ENCODE peak calls at places on chromosomes 1 and 21, in eight cellular contexts. J is astrocyte, W is SK-N-MC, H is K562, P is mammary epithelial cell, F is H1, X is fibroblast of lung, I is hepatocyte. V is an unnamed sample.

GRCh38 chr1:62722796-62723195 is 34.6 kb upstream of the DOCK7 start:
- DNase-seq in F (no peak), X (no peak), P (no peak), H (no peak), J (no peak), W (no peak), I (no peak), V (no peak)

GRCh38 chr1:237527761-237528160 is 363.0 kb downstream of the ZP4 start:
- DNase-seq in I (no peak), F (no peak), P (peak), X (no peak), H (no peak), J (no peak), W (no peak), V (no peak)

GRCh38 chr1:223712856-223713494 is 636 bp downstream of the CAPN2 start:
- DNase-seq in P (no peak), W (no peak), X (no peak), J (no peak), F (peak), I (no peak), H (peak), V (peak)

GRCh38 chr1:183989078-183989577 is 48.4 kb downstream of the COLGALT2 start:
- DNase-seq in P (peak), X (peak), J (peak), H (peak), W (no peak), F (no peak), I (peak), V (no peak)

GRCh38 chr1:203600782-203601513 is 25.7 kb upstream of the ATP2B4 start:
- DNase-seq in X (peak), H (no peak), F (no peak), P (no peak), I (peak), W (no peak), J (no peak), V (no peak)

GRCh38 chr1:2834741-2835564 is 33.5 kb upstream of the TTC34 start:
- DNase-seq in X (no peak), P (no peak), W (no peak), I (no peak), J (no peak), F (no peak), H (no peak), V (no peak)

GRCh38 chr1:233448290-233448689 is 120.8 kb downstream of the MAP3K21 start:
- DNase-seq in H (no peak), I (no peak), F (no peak), J (no peak), X (no peak), P (no peak), W (no peak), V (no peak)

GRCh38 chr1:162145280-162145965 is 75.9 kb downstream of the NOS1AP start:
- DNase-seq in J (peak), P (no peak), W (no peak), I (no peak), X (peak), F (no peak), H (no peak), V (no peak)

GRCh38 chr1:201551877-201552731 is 13.2 kb downstream of the NAV1 start:
- DNase-seq in W (no peak), I (no peak), J (peak), F (no peak), H (peak), X (peak), P (peak), V (peak)

GRCh38 chr1:81660286-81660685 is 140.4 kb upstream of the ADGRL2 start:
- DNase-seq in W (no peak), F (no peak), H (no peak), X (peak), I (peak), P (no peak), J (no peak), V (no peak)

GRCh38 chr1:36342426-36343185 is 19.2 kb upstream of the EVA1B start:
- DNase-seq in P (peak), H (peak), I (peak), F (peak), X (peak), W (no peak), J (no peak), V (peak)

GRCh38 chr1:38064232-38064903 is 17.8 kb upstream of the POU3F1 start:
- DNase-seq in X (peak), F (no peak), I (no peak), W (no peak), H (peak), P (peak), J (peak), V (no peak)

GRCh38 chr1:235018161-235018560 is 110.5 kb downstream of the TOMM20 start:
- DNase-seq in P (peak), I (peak), F (no peak), X (peak), J (peak), H (no peak), W (peak), V (no peak)

GRCh38 chr1:218925777-218926176 is 247.9 kb upstream of the LYPLAL1 start:
- DNase-seq in I (no peak), H (no peak), P (no peak), J (no peak), X (no peak), W (no peak), F (no peak), V (no peak)

GRCh38 chr1:15961492-15961891 is 14.4 kb downstream of the ZBTB17 start:
- DNase-seq in F (peak), H (peak), X (no peak), P (no peak), W (no peak), J (no peak), I (no peak), V (no peak)

GRCh38 chr21:34915364-34915834 is 133.7 kb downstream of the RUNX1 start:
- DNase-seq in X (peak), P (no peak), F (no peak), H (no peak), I (no peak), J (peak), W (no peak), V (no peak)

GRCh38 chr21:41316200-41316599 is 401 bp upstream of the FAM3B start:
- DNase-seq in W (no peak), J (no peak), P (no peak), F (no peak), H (no peak), X (no peak), I (no peak), V (no peak)

GRCh38 chr1:233394860-233395717 is 67.6 kb downstream of the MAP3K21 start:
- DNase-seq in J (peak), W (peak), H (peak), I (peak), F (no peak), X (peak), P (peak), V (peak)

GRCh38 chr21:39175665-39176064 is 7.6 kb downstream of the PSMG1 start:
- DNase-seq in W (no peak), P (no peak), H (no peak), F (no peak), I (no peak), X (no peak), J (no peak), V (peak)

GRCh38 chr21:38768385-38769071 is 37.2 kb upstream of the ETS2 start:
- DNase-seq in I (peak), X (peak), H (peak), W (no peak), J (peak), P (peak), F (no peak), V (no peak)

GRCh38 chr1:15681346-15682290 is 2.5 kb upstream of the PLEKHM2 start:
- DNase-seq in W (no peak), I (peak), J (no peak), F (no peak), P (peak), X (no peak), H (no peak), V (no peak)

GRCh38 chr21:14657241-14658008 is 111.3 kb upstream of the SAMSN1 start:
- DNase-seq in I (no peak), X (no peak), F (no peak), P (no peak), J (no peak), H (no peak), W (no peak), V (no peak)

GRCh38 chr21:44931137-44931500 is 8.7 kb upstream of the SLX9 start:
- DNase-seq in J (no peak), P (no peak), X (no peak), W (peak), H (no peak), I (no peak), F (no peak), V (no peak)

GRCh38 chr1:185850366-185850765 is 116.2 kb downstream of the HMCN1 start:
- DNase-seq in X (peak), J (no peak), I (no peak), H (no peak), P (peak), F (no peak), W (no peak), V (no peak)

GRCh38 chr1:153790996-153791855 is 16.0 kb downstream of the SLC27A3 start:
- DNase-seq in J (peak), X (peak), W (peak), H (no peak), I (peak), F (no peak), P (peak), V (no peak)

GRCh38 chr1:155694167-155694566 is 5.3 kb downstream of the DAP3 start:
- DNase-seq in F (no peak), I (no peak), H (no peak), J (no peak), X (no peak), W (no peak), P (no peak), V (no peak)
- TF ChIP-seq EZH2 in F (no peak), I (no peak), H (no peak), J (no peak), X (no peak), W (no peak), P (no peak), V (no peak)

GRCh38 chr1:150168960-150169565 is 19.3 kb downstream of the PLEKHO1 start:
- DNase-seq in F (peak), I (peak), J (no peak), W (no peak), X (peak), H (peak), P (peak), V (peak)

GRCh38 chr1:150178543-150178942 is 28.8 kb downstream of the PLEKHO1 start:
- DNase-seq in X (no peak), J (no peak), P (no peak), I (no peak), W (no peak), H (no peak), F (no peak), V (no peak)

GRCh38 chr1:150176593-150176992 is 26.9 kb downstream of the PLEKHO1 start:
- DNase-seq in X (no peak), W (no peak), F (no peak), I (no peak), J (no peak), H (no peak), P (no peak), V (no peak)

GRCh38 chr1:150171801-150172200 is 22.1 kb downstream of the PLEKHO1 start:
- DNase-seq in P (no peak), W (no peak), X (no peak), H (no peak), J (no peak), I (no peak), F (no peak), V (no peak)

GRCh38 chr1:150173161-150173585 is 23.5 kb downstream of the PLEKHO1 start:
- DNase-seq in J (no peak), X (no peak), H (no peak), P (no peak), W (no peak), F (no peak), I (no peak), V (no peak)
- TF ChIP-seq EZH2 in J (no peak), X (no peak), H (no peak), P (no peak), W (no peak), F (no peak), I (no peak), V (no peak)

GRCh38 chr1:219927956-219928790 is at the start of gene SLC30A10:
- DNase-seq in H (peak), W (no peak), I (peak), X (peak), J (peak), P (peak), F (peak), V (peak)
- TF ChIP-seq EZH2 in H (no peak), W (no peak), I (no peak), X (peak), J (peak), P (peak), F (peak), V (peak)

DNA sequence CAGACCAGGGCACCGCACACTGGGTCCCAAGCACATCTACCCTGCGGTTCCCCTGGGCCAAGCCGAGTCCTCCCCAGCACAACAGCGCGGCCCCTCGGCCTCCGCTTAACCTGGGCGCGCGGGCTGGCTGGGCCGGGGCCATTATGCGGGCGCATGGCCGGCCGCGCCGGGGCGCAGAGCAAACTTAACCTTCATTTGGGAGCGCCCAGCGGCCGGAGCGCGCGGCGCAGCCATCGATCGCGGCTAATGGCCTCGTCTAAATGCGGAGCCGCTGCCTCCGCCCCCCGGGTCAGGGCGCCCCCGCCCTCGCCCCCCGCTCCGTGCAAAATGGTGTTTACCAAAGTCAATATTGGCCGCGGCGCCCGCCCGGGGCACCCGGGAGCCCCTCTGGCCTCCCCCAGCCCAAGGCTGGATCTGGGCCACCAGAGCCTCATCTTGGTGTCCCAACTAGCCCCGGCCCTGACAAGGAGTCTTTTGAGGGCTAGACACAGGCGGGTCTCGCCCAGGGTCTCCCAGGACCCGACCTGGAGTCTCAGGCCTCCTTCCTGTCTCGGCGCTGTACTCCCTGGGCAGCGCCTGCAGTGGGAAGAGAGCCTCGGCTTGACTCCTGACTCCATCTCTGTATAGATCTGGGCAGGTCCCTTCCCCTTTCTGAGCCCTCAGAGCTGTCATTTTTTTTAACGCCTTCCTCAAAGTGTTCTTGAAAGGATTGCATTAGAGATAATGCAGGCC is 272.0 kb downstream of the TRABD2B start:
- DNase-seq in H (peak), J (no peak), F (peak), X (no peak), I (peak), P (no peak), W (no peak), V (no peak)
- TF ChIP-seq EZH2 in H (no peak), J (peak), F (no peak), X (no peak), I (peak), P (no peak), W (no peak), V (no peak)

GRCh38 chr1:31764307-31765040 is at the start of gene ADGRB2:
- DNase-seq in H (peak), W (no peak), P (no peak), X (no peak), F (peak), I (peak), J (no peak), V (peak)
- TF ChIP-seq EZH2 in H (peak), W (no peak), P (peak), X (no peak), F (peak), I (no peak), J (no peak), V (no peak)

GRCh38 chr1:55038974-55039341 is 390 bp upstream of the PCSK9 start:
- DNase-seq in H (no peak), F (no peak), I (no peak), P (no peak), X (no peak), W (no peak), J (no peak), V (no peak)

GRCh38 chr1:55038552-55038838 is 853 bp upstream of the PCSK9 start:
- DNase-seq in P (no peak), I (no peak), X (no peak), F (no peak), H (no peak), W (no peak), J (no peak), V (no peak)

GRCh38 chr1:55040083-55040952 is 970 bp downstream of the PCSK9 start:
- DNase-seq in W (no peak), F (peak), I (no peak), P (peak), X (peak), J (no peak), H (peak), V (no peak)

GRCh38 chr1:55040953-55041494 is 1.7 kb downstream of the PCSK9 start:
- DNase-seq in H (no peak), J (no peak), X (no peak), I (no peak), F (no peak), P (no peak), W (no peak), V (no peak)

GRCh38 chr1:55039342-55040082 is at the start of gene PCSK9:
- DNase-seq in H (peak), J (peak), X (peak), F (peak), P (peak), I (peak), W (no peak), V (no peak)
- TF ChIP-seq EZH2 in H (no peak), J (peak), X (peak), F (peak), P (no peak), I (peak), W (no peak), V (peak)

GRCh38 chr1:94246692-94247145 is 9.3 kb upstream of the ARHGAP29 start:
- DNase-seq in W (no peak), F (no peak), X (no peak), I (peak), H (no peak), J (no peak), P (no peak), V (peak)
- TF ChIP-seq EZH2 in W (no peak), F (peak), X (no peak), I (no peak), H (no peak), J (no peak), P (no peak), V (no peak)

DNA sequence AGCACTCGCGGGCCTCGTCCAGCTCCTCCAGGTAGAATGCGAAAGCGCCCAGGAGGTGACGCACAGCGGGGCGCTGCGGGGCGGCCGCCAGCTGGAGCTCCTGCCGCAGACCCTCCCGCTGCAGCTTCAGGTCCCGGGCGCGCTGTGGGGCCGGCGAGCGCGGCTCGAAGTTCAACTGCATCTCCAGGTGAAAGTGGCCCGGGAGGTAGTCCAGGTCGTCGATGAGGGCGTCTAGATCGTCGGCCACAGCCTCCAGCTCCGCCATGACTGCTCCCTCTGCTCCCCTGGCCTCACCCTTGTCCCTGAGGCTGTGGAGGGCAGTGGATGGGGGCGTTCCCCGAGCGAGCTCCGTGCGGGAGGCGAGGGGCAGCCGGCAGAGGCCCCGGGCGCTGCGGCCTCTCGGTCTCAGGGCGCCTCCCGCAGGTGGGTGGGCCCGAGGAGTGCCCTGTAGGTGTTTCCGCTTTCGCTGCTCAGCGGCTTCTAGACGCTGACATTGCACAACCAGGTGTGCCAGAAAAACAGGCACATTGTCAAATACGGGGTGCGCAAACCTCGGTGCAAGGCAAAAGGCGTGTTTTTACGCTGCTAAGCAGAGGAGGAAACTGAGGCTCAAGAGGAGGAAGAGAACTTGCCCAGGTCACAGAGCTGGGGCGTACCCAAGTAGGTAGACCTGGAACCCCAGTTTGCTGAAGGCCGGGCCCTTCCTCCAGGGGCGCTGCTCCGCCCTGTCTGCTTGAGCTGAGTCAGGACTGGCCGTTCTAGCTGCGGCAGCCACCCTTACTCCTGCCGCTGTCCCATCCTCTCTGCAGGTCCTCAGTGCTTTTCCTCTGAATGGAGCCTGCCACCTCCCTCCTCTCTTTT is at the start of gene TTC22:
- DNase-seq in F (peak), J (no peak), P (peak), W (no peak), H (peak), X (no peak), I (peak), V (no peak)
- TF ChIP-seq EZH2 in F (no peak), J (peak), P (no peak), W (no peak), H (no peak), X (peak), I (no peak), V (peak)

GRCh38 chr1:156624814-156625435 is 5.7 kb downstream of the HAPLN2 start:
- DNase-seq in P (no peak), W (no peak), F (no peak), H (peak), I (no peak), J (no peak), X (no peak), V (no peak)
- TF ChIP-seq EZH2 in P (peak), W (no peak), F (peak), H (no peak), I (peak), J (peak), X (peak), V (peak)

GRCh38 chr21:30044447-30045064 is 104.8 kb upstream of the GRIK1 start:
- DNase-seq in I (peak), F (peak), W (no peak), X (peak), P (peak), J (no peak), H (peak), V (peak)
- TF ChIP-seq EZH2 in I (no peak), F (no peak), W (no peak), X (no peak), P (no peak), J (no peak), H (no peak), V (no peak)

V was measured in endothelial cell of umbilical vein.